ENCODE peak calls at places on chromosome 1, in seven cellular contexts. S is H9, I is IMR-90, U is mesenchymal stem cell, O is mesendoderm, K is H1, L is trophoblast cell. P is an unnamed sample.

GRCh38 chr1:66043186-66043585 is 250.5 kb downstream of the PDE4B start:
- DNase-seq in S (no peak), I (no peak), U (no peak), O (no peak), K (no peak), L (peak; percentile 3), P (no peak)

GRCh38 chr1:36083635-36084501 is at the start of gene TEKT2:
- DNase-seq in S (peak; percentile 85), I (no peak), U (peak; percentile 76), O (peak; percentile 88), K (no peak), L (no peak), P (peak; percentile 89)

GRCh38 chr1:14108356-14109275 is 408.6 kb downstream of the PRDM2 start:
- DNase-seq in S (peak; percentile 4), I (no peak), U (no peak), O (no peak), K (no peak), L (no peak), P (no peak)

GRCh38 chr1:20728371-20729154 is 3.9 kb downstream of the SH2D5 start:
- DNase-seq in S (peak; percentile 26), I (no peak), U (no peak), O (peak; percentile 45), K (no peak), L (peak; percentile 65), P (no peak)

GRCh38 chr1:244559561-244559960 is 93.4 kb upstream of the DESI2 start:
- DNase-seq in S (no peak), I (no peak), U (no peak), O (no peak), K (no peak), L (no peak), P (no peak)

GRCh38 chr1:226186124-226187018 is at the start of gene ACBD3:
- DNase-seq in S (peak; percentile 93), I (peak; percentile 86), U (peak; percentile 91), O (peak; percentile 95), K (peak; percentile 64), L (peak; percentile 77), P (peak; percentile 84)

GRCh38 chr1:64242895-64243756 is 39.7 kb downstream of the UBE2U start:
- DNase-seq in S (no peak), I (peak; percentile 58), U (peak; percentile 55), O (peak; percentile 39), K (no peak), L (no peak), P (no peak)

GRCh38 chr1:217010253-217010652 is 287.0 kb upstream of the ESRRG start:
- DNase-seq in S (no peak), I (no peak), U (no peak), O (no peak), K (no peak), L (no peak), P (no peak)

GRCh38 chr1:36653850-36654249 is 171.1 kb upstream of the CSF3R start:
- DNase-seq in S (no peak), I (peak; percentile 3), U (no peak), O (no peak), K (no peak), L (peak; percentile 81), P (no peak)

GRCh38 chr1:88013485-88013884 is 670.6 kb upstream of the PKN2 start:
- DNase-seq in S (no peak), I (no peak), U (no peak), O (no peak), K (no peak), L (no peak), P (no peak)

GRCh38 chr1:192256674-192257334 is 60.0 kb upstream of the RGS21 start:
- DNase-seq in S (no peak), I (no peak), U (no peak), O (no peak), K (no peak), L (no peak), P (no peak)

GRCh38 chr1:34984435-34985062 is 598 bp downstream of the TMEM35B start:
- DNase-seq in S (no peak), I (peak; percentile 33), U (peak; percentile 70), O (peak; percentile 50), K (no peak), L (no peak), P (no peak)

GRCh38 chr1:114853584-114853983 is 1.1 kb upstream of the SYCP1 start:
- DNase-seq in S (no peak), I (no peak), U (no peak), O (no peak), K (no peak), L (no peak), P (no peak)

GRCh38 chr1:112904071-112904830 is 51.7 kb downstream of the SLC16A1 start:
- DNase-seq in S (no peak), I (peak; percentile 77), U (peak; percentile 82), O (peak; percentile 59), K (no peak), L (peak; percentile 30), P (no peak)

GRCh38 chr1:19623523-19623922 is 20.6 kb upstream of the NBL1 start:
- DNase-seq in S (no peak), I (peak; percentile 52), U (no peak), O (no peak), K (no peak), L (no peak), P (no peak)

GRCh38 chr1:243413431-243414151 is 157.8 kb downstream of the SDCCAG8 start:
- DNase-seq in S (no peak), I (no peak), U (no peak), O (peak; percentile 41), K (peak; percentile 21), L (no peak), P (no peak)

GRCh38 chr1:244273262-244273844 is 178.4 kb downstream of the ADSS2 start:
- DNase-seq in S (no peak), I (no peak), U (no peak), O (no peak), K (no peak), L (no peak), P (no peak)

GRCh38 chr1:84959294-84959693 is 37.6 kb downstream of the MCOLN2 start:
- DNase-seq in S (no peak), I (peak; percentile 66), U (peak; percentile 82), O (no peak), K (no peak), L (no peak), P (no peak)

GRCh38 chr1:111620412-111620971 is 903 bp downstream of the RAP1A start:
- DNase-seq in S (no peak), I (no peak), U (no peak), O (peak; percentile 67), K (no peak), L (no peak), P (no peak)

GRCh38 chr1:162136760-162137537 is 67.5 kb downstream of the NOS1AP start:
- DNase-seq in S (no peak), I (peak; percentile 85), U (peak; percentile 72), O (peak; percentile 87), K (no peak), L (peak; percentile 54), P (no peak)

GRCh38 chr1:11558286-11558685 is 79.3 kb downstream of the DISP3 start:
- DNase-seq in S (no peak), I (no peak), U (no peak), O (peak; percentile 62), K (no peak), L (no peak), P (no peak)

GRCh38 chr1:40783001-40783905 is at the start of gene KCNQ4:
- DNase-seq in S (peak; percentile 73), I (no peak), U (no peak), O (peak; percentile 51), K (no peak), L (no peak), P (peak; percentile 59)

GRCh38 chr1:5390497-5390896 is 601.7 kb downstream of the NPHP4 start:
- DNase-seq in S (no peak), I (no peak), U (no peak), O (no peak), K (no peak), L (no peak), P (no peak)

GRCh38 chr1:228101614-228101993 is 1.5 kb downstream of the C1orf35 start:
- DNase-seq in S (no peak), I (no peak), U (no peak), O (no peak), K (no peak), L (no peak), P (no peak)

GRCh38 chr1:25487628-25488027 is 55.8 kb upstream of the LDLRAP1 start:
- DNase-seq in S (no peak), I (no peak), U (no peak), O (peak; percentile 29), K (no peak), L (no peak), P (no peak)

GRCh38 chr1:25494952-25495351 is 48.5 kb upstream of the LDLRAP1 start:
- DNase-seq in S (no peak), I (no peak), U (no peak), O (no peak), K (no peak), L (no peak), P (no peak)

GRCh38 chr1:25486602-25487001 is 55.9 kb downstream of the MACO1 start:
- DNase-seq in S (peak; percentile 52), I (peak; percentile 76), U (peak; percentile 54), O (peak; percentile 56), K (no peak), L (no peak), P (no peak)

DNA sequence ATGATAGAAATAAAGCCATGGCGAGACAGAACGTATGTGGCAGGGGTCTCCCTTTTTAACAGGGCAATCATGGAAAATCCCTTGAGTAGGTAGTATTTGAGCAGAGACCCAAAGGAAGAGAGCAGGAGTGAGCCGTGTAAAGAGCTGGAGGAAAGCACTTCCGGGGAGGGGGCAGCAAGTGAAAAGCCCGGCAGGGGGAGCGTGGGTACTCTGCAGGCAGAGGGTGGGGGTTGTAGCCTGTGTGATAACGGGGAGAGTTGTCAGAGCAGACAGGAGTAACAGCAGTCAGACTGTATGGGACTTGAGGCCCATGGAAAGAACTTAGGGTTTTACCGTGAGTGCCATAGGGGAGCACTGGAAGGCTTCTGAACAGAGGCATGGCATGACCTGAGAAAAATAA is 51.1 kb upstream of the LDLRAP1 start:
- DNase-seq in S (peak; percentile 39), I (no peak), U (no peak), O (peak; percentile 34), K (no peak), L (no peak), P (no peak)
- H2BK5ac ChIP-seq in S (no peak overlapping the region), I (no peak overlapping the region), U (no peak overlapping the region), O (no peak overlapping the region), K (no peak overlapping the region), L (no peak overlapping the region), P (no peak overlapping the region)

DNA sequence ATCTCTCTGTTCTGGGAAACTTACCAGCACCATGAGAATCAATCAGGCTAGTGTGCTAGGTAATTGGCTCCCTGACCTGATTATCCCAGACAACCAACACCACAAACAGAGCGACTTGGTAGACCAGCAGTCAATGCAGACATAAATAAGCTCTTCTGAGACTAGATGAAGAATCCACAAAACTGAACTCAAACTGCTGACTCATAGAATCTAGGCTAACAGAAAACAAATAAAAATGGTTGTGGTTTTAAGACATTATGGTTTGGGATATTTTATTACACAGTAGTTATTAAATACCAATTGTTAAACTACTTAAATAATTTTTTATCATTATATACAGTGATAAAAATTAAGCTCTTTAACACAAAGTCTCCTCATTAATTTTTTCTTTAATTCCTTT is 535.7 kb downstream of the COL11A1 start:
- DNase-seq in S (no peak), I (no peak), U (no peak), O (peak; percentile 12), K (no peak), L (no peak), P (no peak)
- H3K23ac ChIP-seq in S (no peak overlapping the region), I (no peak overlapping the region), U (no peak overlapping the region), O (no peak overlapping the region), K (no peak overlapping the region), L (no peak overlapping the region), P (no peak overlapping the region)

GRCh38 chr1:18225236-18225904 is 117.8 kb downstream of the IGSF21 start:
- DNase-seq in S (no peak), I (no peak), U (no peak), O (no peak), K (no peak), L (no peak), P (no peak)
- H3K79me1 ChIP-seq in S (no peaks in the 10 kb centered on the region), I (no peaks in the 10 kb centered on the region), U (no peaks in the 10 kb centered on the region), O (no peaks in the 10 kb centered on the region), K (no peaks in the 10 kb centered on the region), L (no peaks in the 10 kb centered on the region), P (no peaks in the 10 kb centered on the region)

GRCh38 chr1:72557446-72558049 is 275.2 kb upstream of the NEGR1 start:
- DNase-seq in S (peak; percentile 49), I (peak; percentile 2), U (peak; percentile 28), O (peak; percentile 71), K (no peak), L (no peak), P (peak; percentile 17)
- H2BK5ac ChIP-seq in S (no peak overlapping the region), I (no peak overlapping the region), U (no peak overlapping the region), O (no peak overlapping the region), K (no peak overlapping the region), L (no peak overlapping the region), P (no peak overlapping the region)

P was measured in neuronal stem cell.